ENCODE peak calls at places on chromosome 22, in six cellular contexts. R, T, J, E, W and C are unnamed samples.

GRCh38 chr22:29635734-29636357 is 32.4 kb downstream of the NF2 start:
- DNase-seq in R (no peak), J (no peak), W (no peak), T (peak; percentile 48), E (peak; percentile 85), C (no peak)

GRCh38 chr22:37012262-37012904 is 6.9 kb downstream of the TST start:
- DNase-seq in W (no peak), J (no peak), T (no peak), E (peak; percentile 19), R (no peak), C (peak; percentile 83)

GRCh38 chr22:28983788-28984441 is 77.7 kb downstream of the C22orf31 start:
- DNase-seq in J (no peak), E (no peak), T (no peak), R (no peak), W (no peak), C (no peak)

GRCh38 chr22:38412435-38413084 is 42.4 kb downstream of the KCNJ4 start:
- DNase-seq in E (no peak), T (no peak), J (no peak), W (peak; percentile 38), R (peak; percentile 50), C (peak; percentile 46)

GRCh38 chr22:22068025-22068424 is 85.4 kb upstream of the TOP3B start:
- DNase-seq in T (no peak), W (no peak), E (no peak), J (no peak), R (no peak), C (no peak)

GRCh38 chr22:28917747-28918543 is 34.6 kb downstream of the ZNRF3 start:
- DNase-seq in J (peak; percentile 27), T (no peak), R (no peak), E (peak; percentile 78), W (no peak), C (no peak)

GRCh38 chr22:38755911-38756532 is at the start of gene SUN2:
- DNase-seq in R (peak; percentile 97), T (peak; percentile 70), J (peak; percentile 97), W (peak; percentile 95), E (peak; percentile 92), C (peak; percentile 97)

GRCh38 chr22:24836282-24836681 is 30.3 kb downstream of the SGSM1 start:
- DNase-seq in J (no peak), W (no peak), E (no peak), T (no peak), R (no peak), C (no peak)

GRCh38 chr22:47776329-47776728 is 1013.9 kb downstream of the TBC1D22A start:
- DNase-seq in T (no peak), J (no peak), W (no peak), R (no peak), E (peak; percentile 0), C (no peak)